ENCODE peak calls at places on chromosomes 6 and 20, in four cellular contexts. One of them, this sample, is unnamed.
A peak's percentile ranks its signal among the peaks of the same experiment; 100 is the strongest.

GRCh38 chr6:1208876-1209275 is 103.0 kb upstream of the FOXQ1 start:
- DNase-seq in mesendoderm: no peak
- DNase-seq in fibroblast of lung: no peak
- DNase-seq in H9: no peak
- DNase-seq in this sample: no peak

GRCh38 chr6:16759181-16759645 is 2.0 kb downstream of the ATXN1 start:
- DNase-seq in mesendoderm: peak; percentile 22
- DNase-seq in fibroblast of lung: peak; percentile 47
- DNase-seq in H9: no peak
- DNase-seq in this sample: no peak

GRCh38 chr6:43391448-43392031 is 22.1 kb upstream of the ZNF318 start:
- DNase-seq in mesendoderm: no peak
- DNase-seq in fibroblast of lung: peak; percentile 28
- DNase-seq in H9: no peak
- DNase-seq in this sample: no peak

GRCh38 chr6:119226089-119226488 is 123.5 kb downstream of the MAN1A1 start:
- DNase-seq in mesendoderm: no peak
- DNase-seq in fibroblast of lung: no peak
- DNase-seq in H9: no peak
- DNase-seq in this sample: no peak

GRCh38 chr6:44381739-44382138 is 5.8 kb upstream of the CDC5L start:
- DNase-seq in mesendoderm: no peak
- DNase-seq in fibroblast of lung: no peak
- DNase-seq in H9: no peak
- DNase-seq in this sample: no peak

GRCh38 chr20:13819885-13820645 is 35.2 kb downstream of the NDUFAF5 start:
- DNase-seq in mesendoderm: peak; percentile 68
- DNase-seq in fibroblast of lung: peak; percentile 52
- DNase-seq in H9: peak; percentile 38
- DNase-seq in this sample: no peak

GRCh38 chr6:24988562-24988961 is 52.8 kb upstream of the RIPOR2 start:
- DNase-seq in mesendoderm: peak; percentile 27
- DNase-seq in fibroblast of lung: no peak
- DNase-seq in H9: no peak
- DNase-seq in this sample: no peak

GRCh38 chr6:6676910-6677441 is 88.5 kb downstream of the LY86 start:
- DNase-seq in mesendoderm: peak; percentile 88
- DNase-seq in fibroblast of lung: peak; percentile 50
- DNase-seq in H9: peak; percentile 81
- DNase-seq in this sample: peak; percentile 81

GRCh38 chr20:42340358-42340757 is 722.2 kb upstream of the CHD6 start:
- DNase-seq in mesendoderm: no peak
- DNase-seq in fibroblast of lung: no peak
- DNase-seq in H9: no peak
- DNase-seq in this sample: no peak

GRCh38 chr20:58064411-58065010 is 163.9 kb downstream of the ANKRD60 start:
- DNase-seq in mesendoderm: no peak
- DNase-seq in fibroblast of lung: peak; percentile 26
- DNase-seq in H9: no peak
- DNase-seq in this sample: no peak

GRCh38 chr20:47365023-47365764 is 8.7 kb upstream of the ZMYND8 start:
- DNase-seq in mesendoderm: peak; percentile 68
- DNase-seq in fibroblast of lung: no peak
- DNase-seq in H9: no peak
- DNase-seq in this sample: no peak

GRCh38 chr6:148969679-148970078 is 222.8 kb downstream of the UST start:
- DNase-seq in mesendoderm: no peak
- DNase-seq in fibroblast of lung: peak; percentile 76
- DNase-seq in H9: no peak
- DNase-seq in this sample: no peak

GRCh38 chr20:48729538-48729937 is 98.3 kb downstream of the PREX1 start:
- DNase-seq in mesendoderm: no peak
- DNase-seq in fibroblast of lung: no peak
- DNase-seq in H9: no peak
- DNase-seq in this sample: no peak

GRCh38 chr20:42703744-42704143 is 486.0 kb downstream of the PTPRT start:
- DNase-seq in mesendoderm: no peak
- DNase-seq in fibroblast of lung: no peak
- DNase-seq in H9: no peak
- DNase-seq in this sample: no peak

GRCh38 chr6:1143655-1144054 is 168.2 kb upstream of the FOXQ1 start:
- DNase-seq in mesendoderm: no peak
- DNase-seq in fibroblast of lung: peak; percentile 40
- DNase-seq in H9: no peak
- DNase-seq in this sample: no peak

GRCh38 chr6:17015551-17016381 is 86.1 kb upstream of the STMND1 start:
- DNase-seq in mesendoderm: peak; percentile 2
- DNase-seq in fibroblast of lung: peak; percentile 21
- DNase-seq in H9: peak; percentile 39
- DNase-seq in this sample: no peak

GRCh38 chr6:54361188-54361587 is 52.9 kb downstream of the TINAG start:
- DNase-seq in mesendoderm: no peak
- DNase-seq in fibroblast of lung: no peak
- DNase-seq in H9: no peak
- DNase-seq in this sample: no peak

GRCh38 chr6:4210619-4211419 is 75.4 kb upstream of the ECI2 start:
- DNase-seq in mesendoderm: peak; percentile 78
- DNase-seq in fibroblast of lung: peak; percentile 47
- DNase-seq in H9: peak; percentile 74
- DNase-seq in this sample: peak; percentile 61

GRCh38 chr6:41505084-41506049 is 40.8 kb upstream of the FOXP4 start:
- DNase-seq in mesendoderm: peak; percentile 67
- DNase-seq in fibroblast of lung: peak; percentile 91
- DNase-seq in H9: no peak
- DNase-seq in this sample: no peak

GRCh38 chr20:62923669-62924566 is 2.4 kb downstream of the DIDO1 start:
- DNase-seq in mesendoderm: no peak
- DNase-seq in fibroblast of lung: no peak
- DNase-seq in H9: no peak
- DNase-seq in this sample: no peak
- H3K4me1 ChIP-seq in mesendoderm: peaks cover 22% of the 10 kb centered on the region
- H3K4me1 ChIP-seq in fibroblast of lung: peaks cover 19% of the 10 kb centered on the region
- H3K4me1 ChIP-seq in H9: peaks cover 21% of the 10 kb centered on the region
- H3K4me1 ChIP-seq in this sample: peaks cover 8% of the 10 kb centered on the region

GRCh38 chr20:46011631-46012482 is 3.1 kb downstream of the MMP9 start:
- DNase-seq in mesendoderm: peak; percentile 95
- DNase-seq in fibroblast of lung: peak; percentile 28
- DNase-seq in H9: peak; percentile 98
- DNase-seq in this sample: no peak
- H3K4me1 ChIP-seq in mesendoderm: peaks cover 12% of the 10 kb centered on the region
- H3K4me1 ChIP-seq in fibroblast of lung: no peaks in the 10 kb centered on the region
- H3K4me1 ChIP-seq in H9: peaks cover 6% of the 10 kb centered on the region
- H3K4me1 ChIP-seq in this sample: peaks cover 7% of the 10 kb centered on the region

DNA sequence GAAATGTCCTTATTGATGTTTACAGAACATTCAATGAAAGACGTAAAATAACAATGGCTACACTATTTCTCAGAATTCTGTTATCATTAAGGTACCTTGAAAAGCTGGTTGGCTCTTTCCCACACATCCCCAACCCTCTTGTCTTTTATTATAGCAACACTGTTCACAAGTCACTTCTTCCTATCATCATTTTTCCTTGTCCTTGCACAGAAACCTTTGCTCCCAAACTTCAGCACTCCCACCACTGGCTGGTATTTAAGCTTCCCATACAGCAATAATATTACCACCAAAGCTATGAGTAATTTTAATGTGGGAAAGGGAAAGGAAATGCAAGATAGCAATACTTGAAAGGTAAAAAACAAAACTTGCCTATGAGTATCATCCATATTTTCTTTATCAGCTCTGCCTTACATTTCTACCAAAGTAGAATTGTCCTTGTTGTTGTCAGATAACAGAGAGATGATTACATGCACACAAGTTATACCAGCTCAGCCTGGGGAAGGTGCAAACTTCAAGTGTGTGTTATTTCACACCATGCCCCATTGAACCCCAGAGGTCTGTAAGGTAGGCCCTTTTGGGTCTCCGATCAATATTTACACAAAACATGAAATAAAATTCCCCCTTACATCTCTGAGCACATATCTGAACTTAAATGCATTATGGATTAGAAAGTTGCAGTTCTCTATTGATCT is 32.2 kb downstream of the ARHGAP18 start:
- DNase-seq in mesendoderm: no peak
- DNase-seq in fibroblast of lung: peak; percentile 30
- DNase-seq in H9: no peak
- DNase-seq in this sample: no peak
- H3K4me1 ChIP-seq in mesendoderm: no peaks in the 10 kb centered on the region
- H3K4me1 ChIP-seq in fibroblast of lung: peaks cover 20% of the 10 kb centered on the region
- H3K4me1 ChIP-seq in H9: no peaks in the 10 kb centered on the region
- H3K4me1 ChIP-seq in this sample: no peaks in the 10 kb centered on the region

GRCh38 chr6:134312038-134312660 is 5.8 kb downstream of the SGK1 start:
- DNase-seq in mesendoderm: no peak
- DNase-seq in fibroblast of lung: no peak
- DNase-seq in H9: no peak
- DNase-seq in this sample: no peak
- H3K4me1 ChIP-seq in mesendoderm: no peaks in the 10 kb centered on the region
- H3K4me1 ChIP-seq in fibroblast of lung: no peaks in the 10 kb centered on the region
- H3K4me1 ChIP-seq in H9: peaks cover 5% of the 10 kb centered on the region
- H3K4me1 ChIP-seq in this sample: peaks cover 4% of the 10 kb centered on the region

DNA sequence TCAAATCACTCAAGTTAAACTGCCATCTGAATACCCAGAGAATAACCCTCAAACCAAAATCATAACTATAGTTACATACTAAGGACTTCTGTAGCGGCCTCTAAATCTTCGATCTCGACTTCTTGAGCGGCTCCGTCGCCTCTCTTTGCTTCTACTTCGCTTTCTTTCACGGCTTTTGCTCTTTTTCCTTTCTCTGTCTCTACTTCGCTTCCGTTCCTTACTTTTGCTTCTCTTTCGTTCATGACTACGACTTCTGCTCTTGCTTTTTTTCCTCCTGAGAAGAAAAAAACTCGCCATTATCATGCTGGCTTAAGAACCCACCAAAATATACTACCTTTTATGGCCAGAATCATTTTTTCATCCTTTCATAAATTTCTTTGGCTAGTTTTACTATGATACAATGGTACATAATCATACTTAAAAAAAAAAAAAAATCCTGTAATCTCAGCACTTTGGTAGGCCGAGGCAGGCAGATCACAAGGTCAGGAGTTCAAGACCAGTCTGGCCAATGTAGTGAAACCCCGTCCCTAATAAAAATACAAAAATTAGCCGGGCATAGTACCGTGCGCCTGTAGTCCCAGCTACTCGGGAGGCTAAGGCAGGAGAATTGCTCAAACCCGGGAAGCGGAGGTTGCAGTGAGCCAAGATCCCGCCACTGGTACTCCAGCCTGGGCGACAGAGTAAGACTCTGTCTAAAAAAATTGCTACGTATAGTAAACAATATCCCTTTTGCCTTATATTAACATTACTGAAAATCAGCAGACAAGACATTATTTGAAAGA is 10.0 kb downstream of the RBM39 start:
- DNase-seq in mesendoderm: no peak
- DNase-seq in fibroblast of lung: no peak
- DNase-seq in H9: no peak
- DNase-seq in this sample: no peak
- H3K4me1 ChIP-seq in mesendoderm: no peaks in the 10 kb centered on the region
- H3K4me1 ChIP-seq in fibroblast of lung: peaks cover 4% of the 10 kb centered on the region
- H3K4me1 ChIP-seq in H9: no peaks in the 10 kb centered on the region
- H3K4me1 ChIP-seq in this sample: no peaks in the 10 kb centered on the region

This sample was measured in iPS DF 6.9.